ENCODE peak calls at places on chromosomes 13 and 19, in eight cellular contexts. N is aorta, Q is MG63, L is suprapubic skin, X is GM12864, I is neural progenitor cell, P is heart left ventricle, Z is spleen. C is an unnamed sample.

GRCh38 chr19:6035026-6035425 is 57.1 kb upstream of the RANBP3 start:
- DNase-seq in N (no peak), Q (no peak), L (no peak), X (no peak), I (no peak), P (no peak), Z (no peak), C (no peak)

GRCh38 chr13:77533875-77534788 is 1.4 kb upstream of the SCEL start:
- DNase-seq in N (no peak), Q (no peak), L (no peak), X (no peak), I (no peak), P (no peak), Z (no peak), C (no peak)

GRCh38 chr19:12596485-12596884 is 14.1 kb downstream of the ZNF490 start:
- DNase-seq in N (no peak), Q (no peak), L (no peak), X (no peak), I (no peak), P (no peak), Z (peak), C (no peak)

GRCh38 chr19:35736913-35737886 is 5.1 kb downstream of the IGFLR1 start:
- DNase-seq in N (no peak), Q (no peak), L (no peak), X (no peak), I (no peak), P (no peak), Z (no peak), C (no peak)

GRCh38 chr13:59047546-59047945 is 1116.2 kb downstream of the DIAPH3 start:
- DNase-seq in N (no peak), Q (no peak), L (no peak), X (no peak), I (no peak), P (no peak), Z (no peak), C (no peak)

GRCh38 chr19:9130965-9131364 is 4.2 kb upstream of the OR7G3 start:
- DNase-seq in N (no peak), Q (no peak), L (no peak), X (no peak), I (no peak), P (no peak), Z (no peak), C (no peak)

GRCh38 chr13:93547886-93548285 is 321.3 kb downstream of the GPC6 start:
- DNase-seq in N (no peak), Q (no peak), L (no peak), X (no peak), I (no peak), P (no peak), Z (no peak), C (no peak)

GRCh38 chr19:36652958-36653357 is 13.7 kb downstream of the ZNF461 start:
- DNase-seq in N (no peak), Q (no peak), L (no peak), X (no peak), I (no peak), P (no peak), Z (no peak), C (no peak)

GRCh38 chr13:76775031-76775740 is 111.0 kb downstream of the KCTD12 start:
- DNase-seq in N (no peak), Q (no peak), L (no peak), X (no peak), I (no peak), P (no peak), Z (no peak), C (no peak)

GRCh38 chr19:43506629-43507028 is 2.1 kb upstream of the PHLDB3 start:
- DNase-seq in N (no peak), Q (no peak), L (no peak), X (no peak), I (no peak), P (no peak), Z (no peak), C (no peak)

GRCh38 chr19:43503501-43504425 is 783 bp downstream of the PHLDB3 start:
- DNase-seq in N (peak), Q (peak), L (peak), X (peak), I (peak), P (peak), Z (peak), C (peak)

GRCh38 chr19:43505941-43506340 is 1.4 kb upstream of the PHLDB3 start:
- DNase-seq in N (no peak), Q (no peak), L (no peak), X (no peak), I (no peak), P (no peak), Z (no peak), C (no peak)

GRCh38 chr19:43504426-43505185 is at the start of gene PHLDB3:
- DNase-seq in N (no peak), Q (peak), L (no peak), X (no peak), I (no peak), P (peak), Z (peak), C (peak)

GRCh38 chr19:43505186-43505456 is 575 bp upstream of the PHLDB3 start:
- DNase-seq in N (no peak), Q (no peak), L (no peak), X (no peak), I (no peak), P (no peak), Z (no peak), C (no peak)
- H3K4me3 ChIP-seq in N (no peak), Q (no peak), L (peak), X (peak), I (peak), P (no peak), Z (peak), C (no peak)

GRCh38 chr19:17490411-17490810 is 20.1 kb downstream of the SLC27A1 start:
- DNase-seq in N (no peak), Q (no peak), L (no peak), X (no peak), I (no peak), P (peak), Z (no peak), C (no peak)

GRCh38 chr19:17491287-17491686 is 20.2 kb upstream of the PGLS start:
- DNase-seq in N (no peak), Q (no peak), L (no peak), X (no peak), I (no peak), P (peak), Z (no peak), C (no peak)

GRCh38 chr19:17488593-17489391 is 18.5 kb downstream of the SLC27A1 start:
- DNase-seq in N (peak), Q (peak), L (peak), X (peak), I (peak), P (peak), Z (peak), C (peak)

GRCh38 chr19:17487240-17488121 is 17.2 kb downstream of the SLC27A1 start:
- DNase-seq in N (no peak), Q (no peak), L (no peak), X (no peak), I (no peak), P (peak), Z (no peak), C (no peak)

DNA sequence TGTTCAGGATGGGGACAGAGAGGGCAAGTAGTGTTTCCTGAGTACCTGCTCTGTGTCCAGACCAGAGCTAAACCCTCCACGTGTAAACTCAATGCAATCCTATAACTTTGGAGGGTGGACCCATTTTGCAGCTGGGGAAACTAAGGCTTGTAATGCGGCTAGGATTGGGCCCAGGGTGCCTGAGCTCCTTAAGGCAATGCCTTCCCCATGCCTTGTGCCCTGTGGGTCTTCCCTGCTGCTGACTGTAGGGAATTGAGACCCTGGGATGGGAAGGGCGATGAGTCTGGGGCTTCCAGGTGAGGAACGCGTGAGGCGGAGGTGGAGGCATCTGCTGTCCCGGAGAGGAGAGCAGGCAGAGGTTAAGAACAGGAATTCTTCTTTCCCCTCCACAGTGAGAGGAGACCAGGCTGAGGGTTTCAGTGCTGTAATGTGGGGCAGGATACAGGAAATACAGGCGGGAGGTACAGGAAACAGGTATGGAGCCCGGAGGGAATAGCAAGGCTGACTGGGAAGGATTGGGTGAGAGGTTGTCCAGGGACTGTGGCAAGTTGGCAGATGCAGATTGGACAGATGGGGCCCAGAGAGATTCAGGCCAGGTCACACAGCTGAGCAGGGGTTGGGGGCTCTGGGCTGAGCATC is 19.2 kb downstream of the SLC27A1 start:
- DNase-seq in N (no peak), Q (no peak), L (no peak), X (no peak), I (no peak), P (peak), Z (no peak), C (no peak)
- H3K4me3 ChIP-seq in N (no peak), Q (no peak), L (no peak), X (no peak), I (no peak), P (no peak), Z (no peak), C (no peak)

GRCh38 chr13:110850840-110851239 is 64.0 kb downstream of the ANKRD10 start:
- DNase-seq in N (no peak), Q (no peak), L (no peak), X (no peak), I (no peak), P (no peak), Z (no peak), C (no peak)

GRCh38 chr13:110854866-110855265 is 60.0 kb downstream of the ANKRD10 start:
- DNase-seq in N (no peak), Q (no peak), L (no peak), X (no peak), I (no peak), P (no peak), Z (no peak), C (no peak)

GRCh38 chr13:110850006-110850405 is 64.9 kb downstream of the ANKRD10 start:
- DNase-seq in N (no peak), Q (no peak), L (no peak), X (no peak), I (no peak), P (no peak), Z (no peak), C (no peak)

GRCh38 chr13:110855363-110855762 is 59.5 kb downstream of the ANKRD10 start:
- DNase-seq in N (no peak), Q (no peak), L (no peak), X (no peak), I (no peak), P (no peak), Z (no peak), C (no peak)

GRCh38 chr13:110853235-110853721 is 61.6 kb downstream of the ANKRD10 start:
- DNase-seq in N (no peak), Q (no peak), L (no peak), X (no peak), I (peak), P (peak), Z (no peak), C (no peak)
- H3K4me3 ChIP-seq in N (no peak), Q (no peak), L (no peak), X (no peak), I (no peak), P (no peak), Z (no peak), C (no peak)

DNA sequence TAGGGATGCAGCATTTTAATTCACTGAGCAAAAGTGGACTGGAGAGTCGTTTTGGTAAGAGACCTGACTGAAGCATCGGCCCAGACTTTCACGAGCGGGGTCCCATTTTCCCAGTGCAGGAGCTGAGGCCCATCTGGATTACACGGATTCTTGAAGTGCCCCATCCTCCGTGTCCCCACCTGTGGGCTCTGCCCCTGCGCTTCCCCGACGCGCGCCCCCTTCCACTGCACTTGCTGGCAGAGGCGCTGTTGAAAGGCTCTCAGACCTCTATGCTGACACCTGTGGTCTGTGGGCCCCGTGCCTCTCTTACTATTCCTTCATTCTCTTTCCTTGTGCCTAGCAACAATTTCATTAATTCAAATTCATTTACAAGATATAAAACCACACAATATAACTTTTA is 50.3 kb upstream of the MCF2L start:
- DNase-seq in N (no peak), Q (no peak), L (no peak), X (no peak), I (no peak), P (no peak), Z (no peak), C (no peak)
- H3K4me3 ChIP-seq in N (no peak), Q (no peak), L (no peak), X (no peak), I (no peak), P (no peak), Z (no peak), C (no peak)

DNA sequence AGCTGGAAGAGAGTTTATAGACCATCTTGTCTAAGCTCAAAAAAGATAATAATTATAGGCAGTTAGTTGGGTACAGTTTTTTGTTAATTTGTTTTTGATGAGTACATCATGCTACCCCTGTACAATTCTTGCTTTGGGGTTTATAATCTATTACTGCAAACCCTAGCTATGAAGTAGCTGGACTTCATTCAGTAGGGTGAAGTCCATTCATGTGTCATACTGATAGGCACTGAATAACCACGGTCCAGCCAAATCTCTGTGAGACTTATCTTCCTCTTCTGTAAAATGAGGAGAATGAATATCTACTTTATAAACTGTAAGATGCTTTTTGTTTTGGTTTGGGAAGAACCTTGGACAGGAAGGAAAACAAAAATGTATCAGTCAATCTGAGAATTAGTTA is 19.5 kb downstream of the SLC46A3 start:
- DNase-seq in N (no peak), Q (no peak), L (no peak), X (no peak), I (no peak), P (no peak), Z (no peak), C (no peak)
- H3K4me3 ChIP-seq in N (no peak), Q (no peak), L (no peak), X (no peak), I (no peak), P (no peak), Z (no peak), C (no peak)

GRCh38 chr19:47512948-47513319 is 1.9 kb downstream of the NAPA start:
- DNase-seq in N (no peak), Q (no peak), L (no peak), X (no peak), I (no peak), P (no peak), Z (no peak), C (no peak)
- H3K4me3 ChIP-seq in N (no peak), Q (peak), L (peak), X (no peak), I (no peak), P (peak), Z (peak), C (no peak)

DNA sequence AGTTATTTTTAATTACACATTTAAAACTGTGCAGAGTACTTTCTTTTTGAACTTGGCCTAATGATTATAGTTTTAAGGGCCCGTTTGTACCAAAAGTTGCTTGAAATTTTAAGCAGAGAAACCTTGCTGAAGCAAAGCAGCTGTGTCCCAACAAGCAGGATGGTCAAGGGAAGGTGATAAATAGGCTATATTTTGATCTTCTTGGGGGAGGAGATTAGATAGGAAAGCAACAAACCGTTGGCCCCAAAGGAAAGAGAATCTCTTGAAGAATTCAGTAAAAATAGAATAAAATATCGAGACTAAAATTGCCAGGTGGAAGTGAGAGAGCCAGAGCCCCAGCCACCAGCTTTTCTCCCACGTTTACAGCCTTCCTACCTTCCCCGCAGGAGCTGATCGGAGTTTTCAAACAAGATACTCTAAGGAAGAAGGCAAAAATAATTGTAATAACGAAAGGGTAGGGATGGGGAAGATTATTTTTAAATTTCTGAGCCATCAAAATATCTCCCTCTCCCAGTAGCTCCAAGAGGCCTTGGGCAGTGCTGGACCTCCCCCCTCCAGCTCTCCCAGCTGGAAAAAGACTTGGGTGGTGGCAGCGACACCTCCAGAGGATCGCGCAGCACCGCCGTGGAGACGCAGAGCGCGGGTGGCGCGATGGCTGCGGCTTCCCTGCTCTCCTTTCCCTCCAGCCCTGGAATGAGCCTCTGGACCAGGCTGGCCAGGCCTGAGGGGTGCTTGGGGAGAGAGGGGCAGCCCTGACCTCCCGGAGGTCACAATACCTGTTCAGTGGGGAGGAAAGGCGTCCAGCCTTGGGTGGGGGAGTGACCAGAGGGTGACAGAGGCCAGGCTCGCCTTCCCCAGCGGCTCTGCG is 5.8 kb downstream of the ZIC2 start:
- DNase-seq in N (no peak), Q (no peak), L (no peak), X (no peak), I (peak), P (no peak), Z (no peak), C (no peak)
- H3K4me3 ChIP-seq in N (no peak), Q (peak), L (no peak), X (no peak), I (peak), P (no peak), Z (no peak), C (no peak)